ENCODE peak calls at places on chromosome 18, in four cellular contexts. One of them, this sample, is unnamed.

GRCh38 chr18:56388571-56388970 is 249.8 kb downstream of the TXNL1 start:
- DNase-seq in activated T-cell treated with anti-CD3 and anti-CD28 coated beads for 48 hours: no peak
- DNase-seq in SW480: no peak
- DNase-seq in GM10248: no peak
- DNase-seq in this sample: no peak

GRCh38 chr18:31245820-31246219 is 72.1 kb upstream of the DSG1 start:
- DNase-seq in activated T-cell treated with anti-CD3 and anti-CD28 coated beads for 48 hours: no peak
- DNase-seq in SW480: peak; percentile 8
- DNase-seq in GM10248: no peak
- DNase-seq in this sample: no peak

GRCh38 chr18:30889582-30890301 is 152.8 kb downstream of the DSC3 start:
- DNase-seq in activated T-cell treated with anti-CD3 and anti-CD28 coated beads for 48 hours: no peak
- DNase-seq in SW480: peak; percentile 2
- DNase-seq in GM10248: no peak
- DNase-seq in this sample: no peak

GRCh38 chr18:33937270-33937816 is 287.4 kb downstream of the NOL4 start:
- DNase-seq in activated T-cell treated with anti-CD3 and anti-CD28 coated beads for 48 hours: no peak
- DNase-seq in SW480: no peak
- DNase-seq in GM10248: no peak
- DNase-seq in this sample: no peak

GRCh38 chr18:74796928-74797576 is 199.4 kb downstream of the ZNF407 start:
- DNase-seq in activated T-cell treated with anti-CD3 and anti-CD28 coated beads for 48 hours: no peak
- DNase-seq in SW480: no peak
- DNase-seq in GM10248: peak; percentile 45
- DNase-seq in this sample: peak; percentile 90

GRCh38 chr18:79598046-79598884 is 81.3 kb upstream of the CTDP1 start:
- DNase-seq in activated T-cell treated with anti-CD3 and anti-CD28 coated beads for 48 hours: no peak
- DNase-seq in SW480: no peak
- DNase-seq in GM10248: no peak
- DNase-seq in this sample: no peak

GRCh38 chr18:46915800-46916550 is 1.3 kb downstream of the PIAS2 start:
- DNase-seq in activated T-cell treated with anti-CD3 and anti-CD28 coated beads for 48 hours: no peak
- DNase-seq in SW480: no peak
- DNase-seq in GM10248: no peak
- DNase-seq in this sample: no peak

GRCh38 chr18:60649107-60649506 is 276.5 kb upstream of the MC4R start:
- DNase-seq in activated T-cell treated with anti-CD3 and anti-CD28 coated beads for 48 hours: no peak
- DNase-seq in SW480: no peak
- DNase-seq in GM10248: no peak
- DNase-seq in this sample: no peak

GRCh38 chr18:78542204-78542603 is 437.4 kb upstream of the SALL3 start:
- DNase-seq in activated T-cell treated with anti-CD3 and anti-CD28 coated beads for 48 hours: no peak
- DNase-seq in SW480: peak; percentile 18
- DNase-seq in GM10248: no peak
- DNase-seq in this sample: no peak

GRCh38 chr18:34128436-34128835 is 96.3 kb downstream of the NOL4 start:
- DNase-seq in activated T-cell treated with anti-CD3 and anti-CD28 coated beads for 48 hours: no peak
- DNase-seq in SW480: no peak
- DNase-seq in GM10248: no peak
- DNase-seq in this sample: no peak

GRCh38 chr18:13452448-13452811 is 233.9 kb downstream of the LDLRAD4 start:
- DNase-seq in activated T-cell treated with anti-CD3 and anti-CD28 coated beads for 48 hours: no peak
- DNase-seq in SW480: no peak
- DNase-seq in GM10248: no peak
- DNase-seq in this sample: no peak

GRCh38 chr18:52991246-52991645 is 651.2 kb downstream of the DCC start:
- DNase-seq in activated T-cell treated with anti-CD3 and anti-CD28 coated beads for 48 hours: no peak
- DNase-seq in SW480: no peak
- DNase-seq in GM10248: no peak
- DNase-seq in this sample: no peak

GRCh38 chr18:7147399-7147798 is 29.8 kb upstream of the LAMA1 start:
- DNase-seq in activated T-cell treated with anti-CD3 and anti-CD28 coated beads for 48 hours: no peak
- DNase-seq in SW480: no peak
- DNase-seq in GM10248: no peak
- DNase-seq in this sample: no peak

GRCh38 chr18:79979843-79980242 is 8.5 kb downstream of the TXNL4A start:
- DNase-seq in activated T-cell treated with anti-CD3 and anti-CD28 coated beads for 48 hours: no peak
- DNase-seq in SW480: no peak
- DNase-seq in GM10248: no peak
- DNase-seq in this sample: no peak

GRCh38 chr18:46686186-46686585 is 29.2 kb upstream of the LOXHD1 start:
- DNase-seq in activated T-cell treated with anti-CD3 and anti-CD28 coated beads for 48 hours: no peak
- DNase-seq in SW480: no peak
- DNase-seq in GM10248: no peak
- DNase-seq in this sample: no peak

GRCh38 chr18:3771121-3771971 is 321.4 kb downstream of the TGIF1 start:
- DNase-seq in activated T-cell treated with anti-CD3 and anti-CD28 coated beads for 48 hours: peak; percentile 83
- DNase-seq in SW480: peak; percentile 86
- DNase-seq in GM10248: peak; percentile 87
- DNase-seq in this sample: peak; percentile 39

GRCh38 chr18:44473394-44474066 is 207.2 kb upstream of the SETBP1 start:
- DNase-seq in activated T-cell treated with anti-CD3 and anti-CD28 coated beads for 48 hours: no peak
- DNase-seq in SW480: no peak
- DNase-seq in GM10248: no peak
- DNase-seq in this sample: no peak

GRCh38 chr18:44897445-44898215 is 216.9 kb downstream of the SETBP1 start:
- DNase-seq in activated T-cell treated with anti-CD3 and anti-CD28 coated beads for 48 hours: no peak
- DNase-seq in SW480: no peak
- DNase-seq in GM10248: no peak
- DNase-seq in this sample: no peak

GRCh38 chr18:36460324-36460850 is 162.9 kb downstream of the FHOD3 start:
- DNase-seq in activated T-cell treated with anti-CD3 and anti-CD28 coated beads for 48 hours: no peak
- DNase-seq in SW480: no peak
- DNase-seq in GM10248: no peak
- DNase-seq in this sample: no peak

GRCh38 chr18:23627325-23627724 is 35.4 kb downstream of the ANKRD29 start:
- DNase-seq in activated T-cell treated with anti-CD3 and anti-CD28 coated beads for 48 hours: no peak
- DNase-seq in SW480: peak; percentile 85
- DNase-seq in GM10248: no peak
- DNase-seq in this sample: no peak

GRCh38 chr18:76448262-76449109 is 46.6 kb downstream of the ZNF516 start:
- DNase-seq in activated T-cell treated with anti-CD3 and anti-CD28 coated beads for 48 hours: no peak
- DNase-seq in SW480: no peak
- DNase-seq in GM10248: no peak
- DNase-seq in this sample: no peak

GRCh38 chr18:22971038-22971437 is 37.9 kb downstream of the RBBP8 start:
- DNase-seq in activated T-cell treated with anti-CD3 and anti-CD28 coated beads for 48 hours: no peak
- DNase-seq in SW480: no peak
- DNase-seq in GM10248: no peak
- DNase-seq in this sample: no peak

GRCh38 chr18:70221156-70221910 is 15.8 kb upstream of the RTTN start:
- DNase-seq in activated T-cell treated with anti-CD3 and anti-CD28 coated beads for 48 hours: no peak
- DNase-seq in SW480: no peak
- DNase-seq in GM10248: no peak
- DNase-seq in this sample: no peak

GRCh38 chr18:37476182-37476581 is 89.4 kb downstream of the CELF4 start:
- DNase-seq in activated T-cell treated with anti-CD3 and anti-CD28 coated beads for 48 hours: peak; percentile 19
- DNase-seq in SW480: peak; percentile 2
- DNase-seq in GM10248: peak; percentile 59
- DNase-seq in this sample: peak; percentile 35

GRCh38 chr18:11654736-11655604 is 34.1 kb upstream of the GNAL start:
- DNase-seq in activated T-cell treated with anti-CD3 and anti-CD28 coated beads for 48 hours: peak; percentile 52
- DNase-seq in SW480: peak; percentile 42
- DNase-seq in GM10248: peak; percentile 72
- DNase-seq in this sample: peak; percentile 4

This sample was measured in NCI-H1694.